ENCODE peak calls at places on chromosomes 4 and X, in five cellular contexts. J, O, H, Q and P are unnamed samples.

GRCh38 chr4:71607109-71607508 is 176.8 kb downstream of the GC start:
- DNase-seq in J (no peak), O (no peak), H (no peak), Q (no peak), P (no peak)

GRCh38 chr4:143156853-143157252 is 27.9 kb upstream of the USP38 start:
- DNase-seq in J (no peak), O (no peak), H (no peak), Q (no peak), P (no peak)

GRCh38 chr4:156829194-156829593 is 142.4 kb downstream of the PDGFC start:
- DNase-seq in J (no peak), O (no peak), H (no peak), Q (peak; percentile 12), P (no peak)

GRCh38 chr4:136812100-136812880 is 720.0 kb downstream of the PCDH18 start:
- DNase-seq in J (no peak), O (no peak), H (no peak), Q (no peak), P (no peak)

GRCh38 chr4:158930573-158930972 is 161.7 kb downstream of the FNIP2 start:
- DNase-seq in J (no peak), O (no peak), H (no peak), Q (peak; percentile 18), P (no peak)

GRCh38 chr4:158861766-158862165 is 92.9 kb downstream of the FNIP2 start:
- DNase-seq in J (no peak), O (no peak), H (no peak), Q (no peak), P (no peak)

GRCh38 chrX:2960861-2961515 is 31.8 kb upstream of the ARSD start:
- DNase-seq in J (no peak), O (no peak), H (no peak), Q (no peak), P (no peak)

GRCh38 chr4:23429497-23429896 is 460.4 kb downstream of the PPARGC1A start:
- DNase-seq in J (no peak), O (no peak), H (no peak), Q (no peak), P (no peak)

DNA sequence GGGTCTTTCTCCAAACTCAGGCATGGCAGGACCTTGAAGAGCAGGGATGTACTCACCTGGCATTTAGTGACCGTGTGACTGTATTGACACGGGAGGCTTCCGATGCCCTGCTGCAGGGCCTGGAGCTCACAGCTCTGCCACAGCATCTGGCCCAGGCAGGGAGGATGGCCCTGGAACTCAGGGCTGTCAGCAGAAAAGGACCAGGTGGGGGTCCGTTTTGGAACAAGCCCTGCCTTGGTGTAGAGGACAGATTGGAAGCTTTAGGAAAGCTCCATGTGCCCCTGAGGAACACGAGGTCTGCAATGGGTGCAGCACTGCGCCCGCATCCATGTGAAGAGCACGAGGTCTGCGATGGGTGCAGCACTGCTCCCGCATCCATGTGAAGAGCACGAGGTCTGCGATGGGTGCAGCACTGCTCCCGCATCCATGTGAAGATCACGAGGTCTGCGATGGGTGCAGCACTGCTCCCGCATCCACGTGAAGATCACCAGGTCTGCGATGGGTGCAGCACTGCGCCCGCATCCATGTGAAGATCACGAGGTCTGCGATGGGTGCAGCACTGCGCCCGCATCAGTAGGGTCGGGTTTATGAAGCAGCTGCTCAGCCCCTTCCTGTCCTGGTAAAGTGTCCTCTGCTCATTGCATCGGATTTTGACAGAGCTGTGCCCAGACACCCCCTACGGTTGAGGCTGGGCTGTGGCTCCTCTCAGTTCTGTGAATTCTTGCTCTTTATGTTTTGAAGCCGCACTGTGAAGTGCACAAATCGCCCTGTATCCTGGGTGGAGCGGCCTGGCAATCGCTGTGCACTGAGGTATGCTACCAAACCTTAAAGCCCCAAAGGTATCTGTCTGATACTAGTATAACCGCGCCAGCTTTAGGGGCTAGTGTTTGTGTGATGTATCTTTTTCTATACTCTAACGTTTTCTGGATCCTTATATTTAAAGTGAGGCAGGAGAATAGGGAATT is 98.5 kb downstream of the CPZ start:
- DNase-seq in J (no peak), O (no peak), H (no peak), Q (no peak), P (no peak)
- H3K27me3 ChIP-seq in J (peaks cover 39% of the 10 kb centered on the region), O (no peaks in the 10 kb centered on the region), H (no peaks in the 10 kb centered on the region), Q (no peaks in the 10 kb centered on the region), P (peaks cover 15% of the 10 kb centered on the region)

GRCh38 chr4:112516076-112516385 is at the start of gene NEUROG2:
- DNase-seq in J (no peak), O (no peak), H (no peak), Q (no peak), P (no peak)

GRCh38 chr4:112517067-112517588 is 1.1 kb upstream of the NEUROG2 start:
- DNase-seq in J (no peak), O (no peak), H (no peak), Q (no peak), P (no peak)

GRCh38 chr4:112517911-112518310 is 1.9 kb upstream of the NEUROG2 start:
- DNase-seq in J (no peak), O (no peak), H (no peak), Q (no peak), P (no peak)

GRCh38 chr4:112515278-112516075 is 503 bp downstream of the NEUROG2 start:
- DNase-seq in J (no peak), O (no peak), H (no peak), Q (peak; percentile 47), P (no peak)

GRCh38 chr4:112516401-112517066 is 554 bp upstream of the NEUROG2 start:
- DNase-seq in J (no peak), O (no peak), H (no peak), Q (no peak), P (peak; percentile 22)
- H3K27me3 ChIP-seq in J (peaks cover 100% of the 10 kb centered on the region), O (peaks cover 75% of the 10 kb centered on the region), H (peaks cover 98% of the 10 kb centered on the region), Q (peaks cover 56% of the 10 kb centered on the region), P (peaks cover 100% of the 10 kb centered on the region)

GRCh38 chr4:37680089-37680488 is 6.1 kb downstream of the RELL1 start:
- DNase-seq in J (no peak), O (no peak), H (no peak), Q (no peak), P (no peak)
- H3K27me3 ChIP-seq in J (no peaks in the 10 kb centered on the region), O (no peaks in the 10 kb centered on the region), H (no peaks in the 10 kb centered on the region), Q (no peaks in the 10 kb centered on the region), P (no peaks in the 10 kb centered on the region)

DNA sequence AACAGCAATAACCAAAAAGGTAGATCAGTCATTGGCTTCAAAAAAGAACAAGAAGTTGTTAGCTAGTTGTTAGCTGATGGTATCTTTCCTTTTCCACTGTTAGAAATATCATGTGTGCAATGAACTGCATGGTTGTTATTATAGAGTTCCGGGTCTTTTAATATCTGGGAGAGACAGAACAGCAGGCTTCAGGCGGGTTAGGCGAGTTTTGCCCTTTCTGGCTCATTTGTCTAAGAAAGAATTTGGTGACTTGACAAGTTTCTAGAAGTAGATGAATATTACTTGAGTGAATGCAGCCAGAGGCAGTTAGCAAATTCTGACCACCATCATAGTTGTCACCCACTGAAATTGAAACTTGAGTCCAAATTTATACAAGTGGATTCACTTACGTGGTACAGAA is 88.9 kb upstream of the MID1 start:
- DNase-seq in J (no peak), O (no peak), H (no peak), Q (no peak), P (no peak)
- H3K27me3 ChIP-seq in J (no peaks in the 10 kb centered on the region), O (no peaks in the 10 kb centered on the region), H (no peaks in the 10 kb centered on the region), Q (no peaks in the 10 kb centered on the region), P (no peaks in the 10 kb centered on the region)

DNA sequence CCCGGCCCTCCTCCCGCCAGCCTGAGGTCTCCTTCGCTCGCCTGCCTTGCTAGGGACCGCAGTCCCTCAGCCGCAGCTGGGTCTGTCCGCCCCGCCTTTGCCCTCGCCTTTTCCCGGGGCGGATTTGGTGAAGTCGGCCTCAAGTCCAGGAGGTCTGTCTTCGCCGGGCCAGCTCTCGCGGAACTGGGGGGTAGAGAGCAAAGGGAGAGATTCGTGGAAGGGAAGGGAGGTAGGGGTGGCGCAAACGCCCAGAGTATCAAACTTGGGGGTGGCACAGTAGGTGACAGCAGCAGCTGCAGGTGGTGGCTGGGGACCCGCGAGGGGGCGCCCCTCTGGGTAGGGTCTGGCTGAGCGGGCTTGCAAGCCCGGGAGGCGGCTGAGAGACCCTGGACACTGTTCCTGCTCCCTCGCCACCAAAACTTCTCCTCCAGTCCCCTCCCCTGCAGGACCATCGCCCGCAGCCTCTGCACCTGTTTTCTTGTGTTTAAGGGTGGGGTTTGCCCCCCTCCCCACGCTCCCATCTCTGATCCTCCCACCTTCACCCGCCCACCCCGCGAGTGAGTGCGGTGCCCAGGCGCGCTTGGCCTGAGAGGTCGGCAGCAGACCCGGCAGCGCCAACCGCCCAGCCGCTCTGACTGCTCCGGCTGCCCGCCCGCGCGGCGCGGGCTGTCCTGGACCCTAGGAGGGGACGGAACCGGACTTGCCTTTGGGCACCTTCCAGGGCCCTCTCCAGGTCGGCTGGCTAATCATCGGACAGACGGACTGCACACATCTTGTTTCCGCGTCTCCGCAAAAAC is at the start of gene NPY2R:
- DNase-seq in J (peak; percentile 41), O (no peak), H (no peak), Q (no peak), P (no peak)
- H3K27me3 ChIP-seq in J (peaks cover 37% of the 10 kb centered on the region), O (no peaks in the 10 kb centered on the region), H (peaks cover 36% of the 10 kb centered on the region), Q (peaks cover 26% of the 10 kb centered on the region), P (peaks cover 59% of the 10 kb centered on the region)

DNA sequence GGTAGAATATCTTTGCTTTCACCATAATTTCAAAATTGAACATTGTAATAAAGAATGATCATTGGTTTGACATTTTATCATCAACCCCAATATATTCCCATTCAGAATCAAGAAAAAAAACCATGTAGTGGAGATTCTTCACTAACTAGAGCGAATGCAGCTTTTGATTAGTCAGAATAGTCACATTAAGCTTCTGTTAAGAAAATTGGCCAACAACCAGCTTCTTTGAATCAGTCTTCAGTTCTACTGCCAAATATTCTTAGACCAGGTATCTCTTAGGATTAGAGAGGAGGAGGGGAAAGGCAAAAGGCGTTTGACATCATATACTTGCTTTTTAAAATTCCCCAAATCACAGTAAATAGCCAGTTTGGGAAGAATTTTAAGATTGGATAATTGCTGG is 22.2 kb upstream of the TBC1D8B start:
- DNase-seq in J (no peak), O (no peak), H (no peak), Q (peak; percentile 22), P (no peak)
- H3K27me3 ChIP-seq in J (no peaks in the 10 kb centered on the region), O (no peaks in the 10 kb centered on the region), H (peaks cover 7% of the 10 kb centered on the region), Q (no peaks in the 10 kb centered on the region), P (no peaks in the 10 kb centered on the region)

GRCh38 chr4:25001499-25001898 is 29.2 kb downstream of the LGI2 start:
- DNase-seq in J (no peak), O (no peak), H (no peak), Q (no peak), P (no peak)
- H3K27me3 ChIP-seq in J (no peaks in the 10 kb centered on the region), O (no peaks in the 10 kb centered on the region), H (no peaks in the 10 kb centered on the region), Q (no peaks in the 10 kb centered on the region), P (no peaks in the 10 kb centered on the region)

GRCh38 chr4:141569141-141569540 is 67.2 kb upstream of the IL15 start:
- DNase-seq in J (no peak), O (no peak), H (no peak), Q (no peak), P (no peak)
- H3K27me3 ChIP-seq in J (no peaks in the 10 kb centered on the region), O (no peaks in the 10 kb centered on the region), H (no peaks in the 10 kb centered on the region), Q (no peaks in the 10 kb centered on the region), P (no peaks in the 10 kb centered on the region)

DNA sequence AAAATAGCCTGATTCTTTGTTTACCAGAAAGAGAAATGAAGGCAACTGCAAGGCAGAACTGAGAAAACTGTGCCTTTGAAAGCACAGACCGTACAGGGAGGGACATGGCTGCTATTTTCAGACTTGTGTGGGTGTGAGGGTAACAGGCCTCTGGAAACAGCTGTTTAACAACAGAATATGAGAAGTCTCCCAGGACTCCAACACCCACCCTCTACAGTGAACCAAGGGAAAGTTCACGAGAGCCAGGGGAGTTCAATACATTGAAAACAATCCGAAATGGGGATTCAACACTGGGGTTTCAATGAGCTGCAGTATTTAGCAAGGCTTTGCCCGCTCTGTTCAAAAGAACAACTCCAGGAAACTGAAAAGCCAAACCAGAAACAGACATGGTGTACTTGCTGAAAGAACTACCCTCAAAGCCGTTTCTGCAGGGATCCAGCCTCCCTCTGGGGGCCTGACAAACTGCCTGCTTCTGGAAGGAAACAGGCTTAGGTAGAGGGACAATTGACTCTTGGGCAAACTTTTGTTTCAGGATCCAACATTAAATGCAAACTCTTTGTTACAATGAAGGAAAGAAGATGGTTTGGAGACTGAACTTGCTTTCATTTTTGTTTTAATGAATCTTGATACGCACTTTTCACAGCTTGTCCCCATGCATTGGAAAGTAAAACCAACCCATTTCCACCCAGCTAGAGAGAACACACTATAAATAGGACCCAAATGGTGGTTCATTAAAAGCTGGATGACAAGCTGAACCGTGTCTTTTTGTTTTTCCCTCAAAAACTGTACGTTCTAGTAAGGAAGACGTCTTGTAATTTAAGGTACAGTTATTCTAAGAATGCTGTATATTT is 95.5 kb upstream of the EGFL6 start:
- DNase-seq in J (no peak), O (no peak), H (peak; percentile 1), Q (no peak), P (peak; percentile 20)
- H3K27me3 ChIP-seq in J (no peaks in the 10 kb centered on the region), O (no peaks in the 10 kb centered on the region), H (no peaks in the 10 kb centered on the region), Q (no peaks in the 10 kb centered on the region), P (no peaks in the 10 kb centered on the region)